ENCODE peak calls at places on chromosome 1, in six cellular contexts. One of them, this sample, is unnamed.

GRCh38 chr1:64215576-64215975 is 12.2 kb downstream of the UBE2U start:
- DNase-seq in GM23338: no peak
- DNase-seq in mesenchymal stem cell: no peak
- DNase-seq in CD4-positive, CD25-positive, alpha-beta regulatory T cell: no peak
- DNase-seq in aorta: no peak
- DNase-seq in left lung: no peak
- DNase-seq in this sample: no peak

GRCh38 chr1:83055391-83056170 is 943.4 kb downstream of the TTLL7 start:
- DNase-seq in GM23338: peak; percentile 15
- DNase-seq in left lung: no peak
- DNase-seq in aorta: no peak
- DNase-seq in mesenchymal stem cell: no peak
- DNase-seq in CD4-positive, CD25-positive, alpha-beta regulatory T cell: no peak
- DNase-seq in this sample: no peak

GRCh38 chr1:143553627-143554026 is 418.2 kb downstream of the FAM72C start:
- DNase-seq in GM23338: no peak
- DNase-seq in aorta: no peak
- DNase-seq in mesenchymal stem cell: no peak
- DNase-seq in CD4-positive, CD25-positive, alpha-beta regulatory T cell: no peak
- DNase-seq in left lung: no peak
- DNase-seq in this sample: no peak

GRCh38 chr1:119873166-119874025 is 22.9 kb downstream of the ADAM30 start:
- DNase-seq in GM23338: no peak
- DNase-seq in aorta: no peak
- DNase-seq in CD4-positive, CD25-positive, alpha-beta regulatory T cell: no peak
- DNase-seq in left lung: no peak
- DNase-seq in mesenchymal stem cell: peak; percentile 48
- DNase-seq in this sample: no peak

GRCh38 chr1:213761845-213762407 is 225.8 kb upstream of the PROX1 start:
- DNase-seq in aorta: no peak
- DNase-seq in CD4-positive, CD25-positive, alpha-beta regulatory T cell: peak; percentile 35
- DNase-seq in mesenchymal stem cell: no peak
- DNase-seq in GM23338: peak; percentile 25
- DNase-seq in left lung: no peak
- DNase-seq in this sample: no peak

GRCh38 chr1:117237701-117238413 is 27.1 kb upstream of the VTCN1 start:
- DNase-seq in aorta: no peak
- DNase-seq in left lung: no peak
- DNase-seq in CD4-positive, CD25-positive, alpha-beta regulatory T cell: no peak
- DNase-seq in mesenchymal stem cell: peak; percentile 3
- DNase-seq in GM23338: peak; percentile 11
- DNase-seq in this sample: no peak

GRCh38 chr1:225449774-225450173 is 21.9 kb upstream of the LBR start:
- DNase-seq in mesenchymal stem cell: no peak
- DNase-seq in GM23338: no peak
- DNase-seq in CD4-positive, CD25-positive, alpha-beta regulatory T cell: no peak
- DNase-seq in aorta: no peak
- DNase-seq in left lung: peak; percentile 17
- DNase-seq in this sample: no peak

GRCh38 chr1:36467708-36468455 is 3.7 kb upstream of the MRPS15 start:
- DNase-seq in left lung: no peak
- DNase-seq in CD4-positive, CD25-positive, alpha-beta regulatory T cell: no peak
- DNase-seq in mesenchymal stem cell: no peak
- DNase-seq in aorta: no peak
- DNase-seq in GM23338: no peak
- DNase-seq in this sample: no peak

GRCh38 chr1:53943090-53943489 is 2.4 kb downstream of the IFT25 start:
- DNase-seq in GM23338: no peak
- DNase-seq in mesenchymal stem cell: no peak
- DNase-seq in aorta: no peak
- DNase-seq in left lung: no peak
- DNase-seq in CD4-positive, CD25-positive, alpha-beta regulatory T cell: no peak
- DNase-seq in this sample: no peak

GRCh38 chr1:89757532-89757931 is 63.3 kb upstream of the LRRC8D start:
- DNase-seq in left lung: peak; percentile 69
- DNase-seq in aorta: no peak
- DNase-seq in mesenchymal stem cell: peak; percentile 30
- DNase-seq in GM23338: no peak
- DNase-seq in CD4-positive, CD25-positive, alpha-beta regulatory T cell: peak; percentile 85
- DNase-seq in this sample: peak; percentile 94

GRCh38 chr1:231460614-231461013 is 38.5 kb upstream of the EGLN1 start:
- DNase-seq in GM23338: no peak
- DNase-seq in CD4-positive, CD25-positive, alpha-beta regulatory T cell: peak; percentile 90
- DNase-seq in aorta: no peak
- DNase-seq in left lung: no peak
- DNase-seq in mesenchymal stem cell: no peak
- DNase-seq in this sample: peak; percentile 52

GRCh38 chr1:11888206-11888876 is 29.6 kb upstream of the NPPB start:
- DNase-seq in mesenchymal stem cell: no peak
- DNase-seq in GM23338: no peak
- DNase-seq in CD4-positive, CD25-positive, alpha-beta regulatory T cell: no peak
- DNase-seq in left lung: no peak
- DNase-seq in aorta: no peak
- DNase-seq in this sample: no peak

GRCh38 chr1:226656601-226657277 is 82.3 kb downstream of the ITPKB start:
- DNase-seq in aorta: peak; percentile 78
- DNase-seq in mesenchymal stem cell: peak; percentile 74
- DNase-seq in left lung: no peak
- DNase-seq in GM23338: no peak
- DNase-seq in CD4-positive, CD25-positive, alpha-beta regulatory T cell: peak; percentile 56
- DNase-seq in this sample: no peak

GRCh38 chr1:60348884-60349283 is 275.3 kb upstream of the C1orf87 start:
- DNase-seq in GM23338: no peak
- DNase-seq in left lung: no peak
- DNase-seq in mesenchymal stem cell: no peak
- DNase-seq in aorta: no peak
- DNase-seq in CD4-positive, CD25-positive, alpha-beta regulatory T cell: no peak
- DNase-seq in this sample: no peak

GRCh38 chr1:26721669-26722355 is 26.0 kb downstream of the ARID1A start:
- DNase-seq in left lung: no peak
- DNase-seq in aorta: no peak
- DNase-seq in mesenchymal stem cell: no peak
- DNase-seq in CD4-positive, CD25-positive, alpha-beta regulatory T cell: peak; percentile 45
- DNase-seq in GM23338: no peak
- DNase-seq in this sample: no peak

GRCh38 chr1:210291786-210292275 is 36.9 kb upstream of the HHAT start:
- DNase-seq in GM23338: no peak
- DNase-seq in mesenchymal stem cell: peak; percentile 53
- DNase-seq in left lung: no peak
- DNase-seq in CD4-positive, CD25-positive, alpha-beta regulatory T cell: no peak
- DNase-seq in aorta: peak; percentile 77
- DNase-seq in this sample: no peak

GRCh38 chr1:34166191-34167090 is 1.4 kb upstream of the CSMD2 start:
- DNase-seq in mesenchymal stem cell: no peak
- DNase-seq in left lung: no peak
- DNase-seq in GM23338: peak; percentile 95
- DNase-seq in aorta: peak; percentile 81
- DNase-seq in CD4-positive, CD25-positive, alpha-beta regulatory T cell: no peak
- DNase-seq in this sample: no peak

GRCh38 chr1:154346276-154346914 is 21.1 kb downstream of the ATP8B2 start:
- DNase-seq in left lung: no peak
- DNase-seq in CD4-positive, CD25-positive, alpha-beta regulatory T cell: no peak
- DNase-seq in mesenchymal stem cell: no peak
- DNase-seq in aorta: no peak
- DNase-seq in GM23338: no peak
- DNase-seq in this sample: peak; percentile 83

GRCh38 chr1:2124446-2125198 is 70.0 kb downstream of the FAAP20 start:
- DNase-seq in left lung: peak; percentile 45
- DNase-seq in GM23338: no peak
- DNase-seq in CD4-positive, CD25-positive, alpha-beta regulatory T cell: no peak
- DNase-seq in mesenchymal stem cell: no peak
- DNase-seq in aorta: peak; percentile 87
- DNase-seq in this sample: no peak

GRCh38 chr1:18812540-18812939 is 46.9 kb downstream of the TAS1R2 start:
- DNase-seq in aorta: no peak
- DNase-seq in CD4-positive, CD25-positive, alpha-beta regulatory T cell: no peak
- DNase-seq in left lung: no peak
- DNase-seq in GM23338: no peak
- DNase-seq in mesenchymal stem cell: no peak
- DNase-seq in this sample: no peak

GRCh38 chr1:107000907-107001306 is 55.6 kb upstream of the PRMT6 start:
- DNase-seq in GM23338: no peak
- DNase-seq in CD4-positive, CD25-positive, alpha-beta regulatory T cell: no peak
- DNase-seq in aorta: no peak
- DNase-seq in mesenchymal stem cell: no peak
- DNase-seq in left lung: no peak
- DNase-seq in this sample: no peak

DNA sequence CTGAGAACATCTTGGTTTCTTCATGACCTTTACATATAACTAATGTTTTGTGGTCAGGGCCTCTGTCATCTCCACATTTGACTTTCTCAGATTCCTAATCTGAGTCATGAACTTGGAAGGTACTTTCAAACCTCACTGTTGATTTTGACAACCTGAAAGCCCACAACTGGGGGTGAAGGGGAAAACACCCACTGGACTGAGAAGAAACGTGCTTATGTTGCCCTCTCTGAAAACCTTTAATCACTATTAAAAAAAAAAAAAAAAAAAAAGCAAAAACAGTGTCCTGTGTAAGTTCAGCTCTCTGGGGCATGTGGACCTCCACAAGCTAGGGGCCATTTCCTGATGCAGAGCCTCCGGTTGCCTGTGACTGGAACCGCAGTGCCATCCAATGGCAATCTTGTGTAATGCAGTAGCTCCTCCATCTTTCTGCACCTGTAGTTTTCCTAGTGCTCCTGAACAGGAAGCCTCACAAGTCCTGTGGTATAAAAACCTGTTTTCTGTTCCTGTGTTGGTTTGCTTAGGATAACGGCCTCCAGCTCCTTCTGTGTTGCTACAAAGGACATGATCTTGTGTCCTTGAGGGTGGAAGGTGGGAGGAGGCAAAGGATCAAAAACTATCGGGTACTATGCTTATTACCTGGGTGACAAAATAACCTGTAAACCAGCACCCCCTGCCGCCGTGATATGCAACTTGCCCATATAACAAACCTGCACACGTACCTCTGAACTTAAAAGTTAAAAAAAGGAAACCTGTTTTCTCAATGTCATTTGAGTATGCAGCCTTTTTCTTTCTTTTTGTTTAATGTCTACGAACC is 124.5 kb downstream of the ZNF648 start:
- DNase-seq in aorta: no peak
- DNase-seq in GM23338: peak; percentile 91
- DNase-seq in CD4-positive, CD25-positive, alpha-beta regulatory T cell: peak; percentile 54
- DNase-seq in left lung: peak; percentile 42
- DNase-seq in mesenchymal stem cell: no peak
- DNase-seq in this sample: peak; percentile 56
- H3K4me3 ChIP-seq in aorta: no peak overlapping the region
- H3K4me3 ChIP-seq in GM23338: no peak overlapping the region
- H3K4me3 ChIP-seq in CD4-positive, CD25-positive, alpha-beta regulatory T cell: no peak overlapping the region
- H3K4me3 ChIP-seq in left lung: no peak overlapping the region
- H3K4me3 ChIP-seq in mesenchymal stem cell: no peak overlapping the region
- H3K4me3 ChIP-seq in this sample: no peak overlapping the region

DNA sequence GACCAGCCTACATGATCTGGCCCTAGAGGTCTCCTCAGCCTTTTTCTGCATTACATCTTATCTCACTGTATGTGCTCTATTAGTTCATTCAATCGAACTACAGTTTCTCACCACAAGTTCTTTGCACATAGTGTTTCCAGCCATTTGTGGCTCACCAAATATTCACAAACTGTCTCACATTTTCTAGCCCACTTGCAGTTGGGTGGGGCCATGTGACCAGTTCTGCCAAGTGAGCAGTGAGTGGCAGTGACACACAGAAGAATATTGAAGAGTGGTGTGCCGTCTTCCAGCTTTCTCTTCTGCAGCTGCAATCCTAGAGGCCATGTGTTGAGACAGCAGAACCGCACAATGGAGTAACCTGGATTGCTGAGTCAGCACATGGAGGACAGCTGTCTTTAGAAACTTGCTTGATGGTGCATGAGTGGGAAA is 103.2 kb upstream of the ZNF644 start:
- DNase-seq in aorta: no peak
- DNase-seq in CD4-positive, CD25-positive, alpha-beta regulatory T cell: peak; percentile 1
- DNase-seq in GM23338: no peak
- DNase-seq in left lung: no peak
- DNase-seq in mesenchymal stem cell: peak; percentile 53
- DNase-seq in this sample: no peak
- H3K4me3 ChIP-seq in aorta: no peak overlapping the region
- H3K4me3 ChIP-seq in CD4-positive, CD25-positive, alpha-beta regulatory T cell: no peak overlapping the region
- H3K4me3 ChIP-seq in GM23338: no peak overlapping the region
- H3K4me3 ChIP-seq in left lung: no peak overlapping the region
- H3K4me3 ChIP-seq in mesenchymal stem cell: no peak overlapping the region
- H3K4me3 ChIP-seq in this sample: no peak overlapping the region

GRCh38 chr1:93878501-93878888 is 511 bp downstream of the DNTTIP2 start:
- DNase-seq in mesenchymal stem cell: peak; percentile 61
- DNase-seq in aorta: peak; percentile 80
- DNase-seq in CD4-positive, CD25-positive, alpha-beta regulatory T cell: peak; percentile 39
- DNase-seq in GM23338: peak; percentile 36
- DNase-seq in left lung: peak; percentile 69
- DNase-seq in this sample: peak; percentile 58

GRCh38 chr1:93877529-93877928 is 1.5 kb downstream of the DNTTIP2 start:
- DNase-seq in mesenchymal stem cell: no peak
- DNase-seq in left lung: no peak
- DNase-seq in aorta: no peak
- DNase-seq in CD4-positive, CD25-positive, alpha-beta regulatory T cell: no peak
- DNase-seq in GM23338: no peak
- DNase-seq in this sample: no peak

GRCh38 chr1:93876284-93876683 is 2.7 kb downstream of the DNTTIP2 start:
- DNase-seq in mesenchymal stem cell: peak; percentile 12
- DNase-seq in CD4-positive, CD25-positive, alpha-beta regulatory T cell: no peak
- DNase-seq in GM23338: no peak
- DNase-seq in left lung: no peak
- DNase-seq in aorta: no peak
- DNase-seq in this sample: no peak

GRCh38 chr1:93871356-93871755 is 7.7 kb downstream of the DNTTIP2 start:
- DNase-seq in aorta: no peak
- DNase-seq in mesenchymal stem cell: no peak
- DNase-seq in GM23338: no peak
- DNase-seq in CD4-positive, CD25-positive, alpha-beta regulatory T cell: no peak
- DNase-seq in left lung: no peak
- DNase-seq in this sample: no peak

GRCh38 chr1:93874025-93874651 is 4.9 kb downstream of the DNTTIP2 start:
- DNase-seq in GM23338: peak; percentile 63
- DNase-seq in CD4-positive, CD25-positive, alpha-beta regulatory T cell: peak; percentile 53
- DNase-seq in left lung: no peak
- DNase-seq in mesenchymal stem cell: peak; percentile 66
- DNase-seq in aorta: no peak
- DNase-seq in this sample: no peak
- H3K4me3 ChIP-seq in GM23338: no peak overlapping the region
- H3K4me3 ChIP-seq in CD4-positive, CD25-positive, alpha-beta regulatory T cell: no peak overlapping the region
- H3K4me3 ChIP-seq in left lung: no peak overlapping the region
- H3K4me3 ChIP-seq in mesenchymal stem cell: no peak overlapping the region
- H3K4me3 ChIP-seq in aorta: no peak overlapping the region
- H3K4me3 ChIP-seq in this sample: no peak overlapping the region

GRCh38 chr1:58577676-58578073 is 623 bp upstream of the TACSTD2 start:
- DNase-seq in aorta: no peak
- DNase-seq in CD4-positive, CD25-positive, alpha-beta regulatory T cell: no peak
- DNase-seq in GM23338: no peak
- DNase-seq in mesenchymal stem cell: no peak
- DNase-seq in left lung: no peak
- DNase-seq in this sample: no peak

GRCh38 chr1:58573705-58574591 is 3.1 kb downstream of the TACSTD2 start:
- DNase-seq in aorta: no peak
- DNase-seq in mesenchymal stem cell: no peak
- DNase-seq in CD4-positive, CD25-positive, alpha-beta regulatory T cell: peak; percentile 80
- DNase-seq in left lung: no peak
- DNase-seq in GM23338: no peak
- DNase-seq in this sample: no peak

GRCh38 chr1:58575831-58576726 is 973 bp downstream of the TACSTD2 start:
- DNase-seq in GM23338: peak; percentile 66
- DNase-seq in CD4-positive, CD25-positive, alpha-beta regulatory T cell: peak; percentile 9
- DNase-seq in mesenchymal stem cell: no peak
- DNase-seq in left lung: peak; percentile 64
- DNase-seq in aorta: peak; percentile 81
- DNase-seq in this sample: no peak

GRCh38 chr1:58574816-58575215 is 2.2 kb downstream of the TACSTD2 start:
- DNase-seq in left lung: no peak
- DNase-seq in aorta: no peak
- DNase-seq in CD4-positive, CD25-positive, alpha-beta regulatory T cell: no peak
- DNase-seq in GM23338: no peak
- DNase-seq in mesenchymal stem cell: no peak
- DNase-seq in this sample: no peak

GRCh38 chr1:58576727-58577675 is at the start of gene TACSTD2:
- DNase-seq in mesenchymal stem cell: peak; percentile 18
- DNase-seq in GM23338: peak; percentile 92
- DNase-seq in left lung: peak; percentile 85
- DNase-seq in aorta: peak; percentile 85
- DNase-seq in CD4-positive, CD25-positive, alpha-beta regulatory T cell: no peak
- DNase-seq in this sample: no peak
- H3K4me3 ChIP-seq in mesenchymal stem cell: peak within 1 kb of the TSS; percentile 58
- H3K4me3 ChIP-seq in GM23338: peak within 1 kb of the TSS; percentile 65
- H3K4me3 ChIP-seq in left lung: peak within 1 kb of the TSS; percentile 40
- H3K4me3 ChIP-seq in aorta: peak within 1 kb of the TSS; percentile 29
- H3K4me3 ChIP-seq in CD4-positive, CD25-positive, alpha-beta regulatory T cell: no peak within 1 kb of the TSS
- H3K4me3 ChIP-seq in this sample: no peak within 1 kb of the TSS